ENCODE peak calls at places on chromosomes 6 and 20, in eight cellular contexts. T is NCI-H446 treated with DMSO at 0.1 percent for 48 hours, W is NCI-H2171 treated with DMSO at 0.1 percent for 48 hours, N is retinal pigment epithelial cell, X is esophagus squamous epithelium, O is ascending aorta, H is iris pigment epithelial cell, L is HS-27A. G is an unnamed sample.
A peak's percentile ranks its signal among the peaks of the same experiment; 100 is the strongest.

GRCh38 chr6:37033819-37034790 is 28.6 kb downstream of the FGD2 start:
- DNase-seq in N (no peak), X (no peak), L (no peak), O (no peak), T (no peak), W (no peak), H (no peak), G (no peak)

GRCh38 chr6:101015541-101015940 is 134.4 kb upstream of the ASCC3 start:
- DNase-seq in L (no peak), T (no peak), O (no peak), H (no peak), X (no peak), W (no peak), N (no peak), G (no peak)

GRCh38 chr20:53736757-53737403 is 143.2 kb upstream of the ZNF217 start:
- DNase-seq in L (no peak), H (peak; percentile 81), T (no peak), N (no peak), O (no peak), X (no peak), W (peak; percentile 100), G (no peak)

GRCh38 chr6:107345398-107345797 is 114.0 kb downstream of the PDSS2 start:
- DNase-seq in X (no peak), L (no peak), N (no peak), H (no peak), T (no peak), O (no peak), W (peak; percentile 26), G (no peak)

GRCh38 chr6:166922937-166923336 is 33.4 kb downstream of the RNASET2 start:
- DNase-seq in N (no peak), W (no peak), H (no peak), X (no peak), O (no peak), L (no peak), T (no peak), G (no peak)

GRCh38 chr6:30101423-30101938 is 11.4 kb downstream of the TRIM31 start:
- DNase-seq in H (no peak), W (no peak), L (no peak), O (no peak), N (no peak), T (no peak), X (no peak), G (no peak)

GRCh38 chr6:45617441-45617840 is 239.7 kb upstream of the SUPT3H start:
- DNase-seq in W (no peak), H (no peak), T (no peak), O (no peak), N (no peak), L (no peak), X (no peak), G (no peak)

GRCh38 chr20:45362804-45363610 is at the start of gene SYS1:
- DNase-seq in W (peak; percentile 100), O (peak; percentile 90), N (peak; percentile 93), H (peak; percentile 97), X (peak; percentile 88), L (peak; percentile 97), T (peak; percentile 97), G (peak; percentile 96)

GRCh38 chr6:46509063-46509462 is 17.8 kb upstream of the RCAN2 start:
- DNase-seq in W (no peak), N (no peak), L (no peak), H (no peak), X (no peak), T (no peak), O (no peak), G (no peak)

GRCh38 chr20:43528258-43528875 is 20.9 kb downstream of the L3MBTL1 start:
- DNase-seq in T (no peak), W (no peak), L (no peak), N (no peak), O (no peak), X (no peak), H (no peak), G (no peak)

GRCh38 chr20:50523552-50524167 is 13.5 kb downstream of the PTPN1 start:
- DNase-seq in N (no peak), X (no peak), L (no peak), T (no peak), W (peak; percentile 41), O (no peak), H (no peak), G (no peak)

GRCh38 chr6:124057448-124057847 is 253.8 kb downstream of the NKAIN2 start:
- DNase-seq in H (no peak), X (no peak), T (no peak), L (no peak), N (no peak), O (no peak), W (no peak), G (peak; percentile 42)

GRCh38 chr6:22784611-22785010 is 215.2 kb downstream of the HDGFL1 start:
- DNase-seq in W (no peak), N (peak; percentile 57), T (no peak), H (peak; percentile 27), O (no peak), L (no peak), X (no peak), G (peak; percentile 40)

GRCh38 chr6:131660195-131660594 is 23.1 kb downstream of the ENPP3 start:
- DNase-seq in L (peak; percentile 26), W (no peak), H (peak; percentile 41), T (no peak), X (no peak), O (no peak), N (no peak), G (peak; percentile 53)

GRCh38 chr20:18138639-18139583 is 1.2 kb downstream of the KAT14 start:
- DNase-seq in W (no peak), N (no peak), X (no peak), T (no peak), O (no peak), H (peak; percentile 2), L (no peak), G (no peak)

GRCh38 chr6:5732496-5732895 is 274.2 kb downstream of the NRN1 start:
- DNase-seq in O (no peak), X (no peak), N (no peak), T (no peak), H (no peak), L (no peak), W (no peak), G (no peak)

GRCh38 chr20:63469019-63469712 is 3.3 kb downstream of the KCNQ2 start:
- DNase-seq in N (no peak), X (no peak), L (no peak), O (no peak), W (no peak), H (no peak), T (peak; percentile 24), G (no peak)

GRCh38 chr20:12072945-12073245 is 155.2 kb downstream of the BTBD3 start:
- DNase-seq in H (peak; percentile 77), N (no peak), W (no peak), O (no peak), X (no peak), T (no peak), L (no peak), G (peak; percentile 43)

GRCh38 chr6:75234126-75234865 is 9.3 kb downstream of the COX7A2 start:
- DNase-seq in T (peak; percentile 72), O (no peak), N (no peak), W (no peak), L (no peak), H (no peak), X (no peak), G (no peak)

GRCh38 chr6:21612067-21612745 is 18.7 kb downstream of the SOX4 start:
- DNase-seq in X (no peak), H (no peak), W (peak; percentile 92), O (no peak), T (no peak), N (no peak), L (no peak), G (no peak)

GRCh38 chr20:47319517-47320252 is 36.8 kb downstream of the ZMYND8 start:
- DNase-seq in H (peak; percentile 65), N (no peak), O (no peak), W (no peak), T (no peak), X (no peak), L (no peak), G (peak; percentile 87)

GRCh38 chr6:126529605-126530004 is 189.7 kb downstream of the CENPW start:
- DNase-seq in W (no peak), T (no peak), O (no peak), X (no peak), N (no peak), H (no peak), L (no peak), G (no peak)

GRCh38 chr6:93779086-93779858 is 359.9 kb upstream of the EPHA7 start:
- DNase-seq in O (no peak), L (no peak), N (peak; percentile 98), H (peak; percentile 60), W (no peak), T (no peak), X (no peak), G (peak; percentile 34)

GRCh38 chr20:21251278-21251677 is 51.9 kb upstream of the XRN2 start:
- DNase-seq in N (no peak), H (peak; percentile 16), O (no peak), W (peak; percentile 13), L (no peak), T (no peak), X (no peak), G (peak; percentile 61)

GRCh38 chr6:97925504-97925903 is 642.5 kb upstream of the MMS22L start:
- DNase-seq in T (no peak), O (no peak), W (no peak), N (no peak), L (no peak), H (peak; percentile 0), X (no peak), G (no peak)

GRCh38 chr6:56540950-56541600 is 101.6 kb downstream of the DST start:
- DNase-seq in H (no peak), O (no peak), N (peak; percentile 43), W (no peak), T (peak; percentile 19), L (no peak), X (no peak), G (peak; percentile 68)

GRCh38 chr20:50302463-50303041 is 111.9 kb downstream of the CEBPB start:
- DNase-seq in O (no peak), N (no peak), T (peak; percentile 37), H (no peak), L (no peak), X (no peak), W (no peak), G (peak; percentile 79)

GRCh38 chr20:22312744-22313346 is 271.5 kb downstream of the FOXA2 start:
- DNase-seq in X (no peak), W (peak; percentile 44), N (no peak), T (no peak), H (peak; percentile 32), O (no peak), L (peak; percentile 5), G (peak; percentile 2)

GRCh38 chr6:51855310-51856082 is 231.9 kb downstream of the PKHD1 start:
- DNase-seq in T (peak; percentile 54), W (peak; percentile 33), H (peak; percentile 54), X (no peak), L (peak; percentile 43), N (peak; percentile 27), O (no peak), G (peak; percentile 25)

GRCh38 chr20:59783020-59784010 is 150.1 kb downstream of the SYCP2 start:
- DNase-seq in O (no peak), L (no peak), H (peak; percentile 21), W (peak; percentile 58), N (peak; percentile 3), X (no peak), T (peak; percentile 2), G (peak; percentile 35)

GRCh38 chr6:167825759-167826229 is 917 bp upstream of the AFDN start:
- DNase-seq in O (no peak), L (no peak), T (no peak), N (no peak), X (no peak), W (no peak), H (peak; percentile 43), G (no peak)

GRCh38 chr20:10412591-10413408 is 21.2 kb downstream of the MKKS start:
- DNase-seq in W (no peak), X (no peak), T (peak; percentile 7), H (no peak), L (no peak), N (no peak), O (no peak), G (peak; percentile 39)

GRCh38 chr6:100381111-100381510 is 83.6 kb downstream of the SIM1 start:
- DNase-seq in H (peak; percentile 9), W (no peak), N (no peak), L (no peak), X (no peak), O (no peak), T (no peak), G (peak; percentile 28)

GRCh38 chr20:57437672-57438330 is 46.6 kb downstream of the RBM38 start:
- DNase-seq in X (no peak), H (no peak), O (peak; percentile 18), L (no peak), T (no peak), W (peak; percentile 10), N (no peak), G (no peak)